ENCODE peak calls at places on chromosomes 6 and 20, in nine cellular contexts. One of them, this sample, is unnamed.

GRCh38 chr20:51366155-51366886 is 176.2 kb downstream of the NFATC2 start:
- DNase-seq in CD8-positive, alpha-beta T cell: no peak
- DNase-seq in fibroblast of lung: peak
- DNase-seq in body of pancreas: peak
- DNase-seq in testis: no peak
- DNase-seq in mesendoderm: peak
- DNase-seq in breast epithelium: no peak
- DNase-seq in heart right ventricle: peak
- DNase-seq in SK-N-SH: no peak
- DNase-seq in this sample: no peak

GRCh38 chr20:20832715-20833114 is 120.3 kb upstream of the RALGAPA2 start:
- DNase-seq in mesendoderm: no peak
- DNase-seq in breast epithelium: no peak
- DNase-seq in body of pancreas: no peak
- DNase-seq in CD8-positive, alpha-beta T cell: no peak
- DNase-seq in SK-N-SH: no peak
- DNase-seq in testis: no peak
- DNase-seq in heart right ventricle: no peak
- DNase-seq in fibroblast of lung: no peak
- DNase-seq in this sample: no peak

GRCh38 chr20:41394081-41394480 is 27.5 kb upstream of the EMILIN3 start:
- DNase-seq in CD8-positive, alpha-beta T cell: no peak
- DNase-seq in SK-N-SH: no peak
- DNase-seq in fibroblast of lung: no peak
- DNase-seq in testis: no peak
- DNase-seq in body of pancreas: no peak
- DNase-seq in breast epithelium: no peak
- DNase-seq in mesendoderm: no peak
- DNase-seq in heart right ventricle: no peak
- DNase-seq in this sample: no peak

GRCh38 chr6:27617700-27618689 is 145.1 kb upstream of the ZNF184 start:
- DNase-seq in fibroblast of lung: peak
- DNase-seq in heart right ventricle: no peak
- DNase-seq in body of pancreas: no peak
- DNase-seq in mesendoderm: peak
- DNase-seq in CD8-positive, alpha-beta T cell: no peak
- DNase-seq in breast epithelium: no peak
- DNase-seq in testis: no peak
- DNase-seq in SK-N-SH: no peak
- DNase-seq in this sample: no peak

GRCh38 chr6:72826744-72827438 is 205.0 kb downstream of the KCNQ5 start:
- DNase-seq in fibroblast of lung: peak
- DNase-seq in body of pancreas: no peak
- DNase-seq in breast epithelium: no peak
- DNase-seq in heart right ventricle: no peak
- DNase-seq in testis: no peak
- DNase-seq in SK-N-SH: no peak
- DNase-seq in CD8-positive, alpha-beta T cell: no peak
- DNase-seq in mesendoderm: no peak
- DNase-seq in this sample: no peak

GRCh38 chr6:116022841-116023380 is 37.8 kb downstream of the FRK start:
- DNase-seq in SK-N-SH: no peak
- DNase-seq in fibroblast of lung: peak
- DNase-seq in testis: no peak
- DNase-seq in breast epithelium: no peak
- DNase-seq in body of pancreas: no peak
- DNase-seq in heart right ventricle: no peak
- DNase-seq in CD8-positive, alpha-beta T cell: no peak
- DNase-seq in mesendoderm: no peak
- DNase-seq in this sample: no peak

GRCh38 chr6:1917628-1918371 is 308.1 kb downstream of the FOXC1 start:
- DNase-seq in heart right ventricle: no peak
- DNase-seq in fibroblast of lung: peak
- DNase-seq in mesendoderm: peak
- DNase-seq in testis: no peak
- DNase-seq in CD8-positive, alpha-beta T cell: no peak
- DNase-seq in body of pancreas: peak
- DNase-seq in SK-N-SH: no peak
- DNase-seq in breast epithelium: peak
- DNase-seq in this sample: no peak

GRCh38 chr20:57215826-57216471 is 50.5 kb downstream of the BMP7 start:
- DNase-seq in heart right ventricle: no peak
- DNase-seq in mesendoderm: no peak
- DNase-seq in fibroblast of lung: no peak
- DNase-seq in breast epithelium: no peak
- DNase-seq in SK-N-SH: no peak
- DNase-seq in body of pancreas: no peak
- DNase-seq in testis: no peak
- DNase-seq in CD8-positive, alpha-beta T cell: no peak
- DNase-seq in this sample: no peak

GRCh38 chr20:6265204-6265904 is 142.5 kb upstream of the FERMT1 start:
- DNase-seq in heart right ventricle: peak
- DNase-seq in mesendoderm: peak
- DNase-seq in fibroblast of lung: peak
- DNase-seq in breast epithelium: no peak
- DNase-seq in CD8-positive, alpha-beta T cell: no peak
- DNase-seq in body of pancreas: peak
- DNase-seq in testis: no peak
- DNase-seq in SK-N-SH: peak
- DNase-seq in this sample: no peak

GRCh38 chr6:166045173-166045957 is 122.3 kb downstream of the TBXT start:
- DNase-seq in fibroblast of lung: peak
- DNase-seq in testis: no peak
- DNase-seq in heart right ventricle: no peak
- DNase-seq in CD8-positive, alpha-beta T cell: no peak
- DNase-seq in SK-N-SH: no peak
- DNase-seq in body of pancreas: no peak
- DNase-seq in breast epithelium: no peak
- DNase-seq in mesendoderm: no peak
- DNase-seq in this sample: no peak

GRCh38 chr6:15480546-15480945 is 182.3 kb downstream of the DTNBP1 start:
- DNase-seq in fibroblast of lung: no peak
- DNase-seq in heart right ventricle: no peak
- DNase-seq in mesendoderm: no peak
- DNase-seq in breast epithelium: no peak
- DNase-seq in testis: no peak
- DNase-seq in SK-N-SH: no peak
- DNase-seq in CD8-positive, alpha-beta T cell: no peak
- DNase-seq in body of pancreas: no peak
- DNase-seq in this sample: no peak

GRCh38 chr6:106165885-106166485 is 79.8 kb downstream of the PRDM1 start:
- DNase-seq in CD8-positive, alpha-beta T cell: no peak
- DNase-seq in fibroblast of lung: peak
- DNase-seq in body of pancreas: no peak
- DNase-seq in testis: no peak
- DNase-seq in breast epithelium: no peak
- DNase-seq in heart right ventricle: no peak
- DNase-seq in mesendoderm: no peak
- DNase-seq in SK-N-SH: no peak
- DNase-seq in this sample: no peak

GRCh38 chr6:75693534-75693933 is 55.5 kb upstream of the MYO6 start:
- DNase-seq in CD8-positive, alpha-beta T cell: no peak
- DNase-seq in breast epithelium: no peak
- DNase-seq in fibroblast of lung: peak
- DNase-seq in heart right ventricle: no peak
- DNase-seq in body of pancreas: no peak
- DNase-seq in testis: no peak
- DNase-seq in mesendoderm: no peak
- DNase-seq in SK-N-SH: no peak
- DNase-seq in this sample: no peak

GRCh38 chr6:168515376-168515775 is 74.4 kb downstream of the SMOC2 start:
- DNase-seq in body of pancreas: no peak
- DNase-seq in breast epithelium: no peak
- DNase-seq in testis: no peak
- DNase-seq in heart right ventricle: no peak
- DNase-seq in fibroblast of lung: no peak
- DNase-seq in SK-N-SH: no peak
- DNase-seq in CD8-positive, alpha-beta T cell: no peak
- DNase-seq in mesendoderm: peak
- DNase-seq in this sample: no peak

GRCh38 chr6:115570326-115570725 is 490.4 kb downstream of the FRK start:
- DNase-seq in testis: no peak
- DNase-seq in SK-N-SH: no peak
- DNase-seq in heart right ventricle: no peak
- DNase-seq in fibroblast of lung: peak
- DNase-seq in mesendoderm: no peak
- DNase-seq in breast epithelium: no peak
- DNase-seq in CD8-positive, alpha-beta T cell: no peak
- DNase-seq in body of pancreas: no peak
- DNase-seq in this sample: no peak

DNA sequence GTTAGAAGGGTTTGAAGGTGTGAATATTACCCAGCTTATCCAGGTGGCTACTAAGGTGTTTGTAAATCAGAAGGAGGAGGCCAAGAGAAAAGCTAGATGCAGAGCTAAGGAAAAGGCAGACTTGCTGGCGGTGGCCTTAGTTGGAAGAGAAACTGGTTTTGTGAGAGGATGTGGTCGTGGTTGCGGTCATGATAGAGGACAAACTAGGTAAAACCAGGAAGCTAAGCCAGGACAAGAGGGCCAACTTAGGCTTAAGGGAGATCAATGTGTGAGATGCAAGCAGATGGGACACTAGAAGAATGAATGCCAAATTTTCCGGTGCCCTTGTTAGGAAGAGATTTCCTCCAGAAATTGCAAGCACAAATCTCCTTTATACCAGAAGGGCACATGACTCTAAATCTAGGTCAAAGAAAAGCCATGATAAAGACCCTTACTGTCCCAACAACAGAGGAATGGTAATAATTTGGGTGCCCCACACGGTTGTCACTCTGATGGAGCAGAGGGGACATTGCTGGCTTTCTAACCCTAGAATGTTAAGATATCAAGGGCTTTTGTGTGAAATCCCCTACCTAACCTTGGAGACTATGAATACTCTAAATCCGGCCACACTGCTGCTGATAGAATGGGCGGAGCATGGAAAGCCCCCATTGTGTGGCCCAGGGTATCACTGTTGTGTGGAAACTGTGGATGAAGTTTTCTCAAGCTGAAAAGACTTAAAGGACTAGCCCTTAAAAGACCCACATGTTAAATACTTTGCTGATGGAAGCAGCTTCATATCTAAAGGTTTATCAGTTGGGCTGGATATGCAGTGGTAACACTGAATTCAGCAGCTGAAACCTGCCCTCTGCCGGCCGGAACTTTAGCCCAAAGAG is 7.8 kb downstream of the IL22RA2 start:
- DNase-seq in testis: no peak
- DNase-seq in SK-N-SH: peak
- DNase-seq in body of pancreas: peak
- DNase-seq in CD8-positive, alpha-beta T cell: no peak
- DNase-seq in heart right ventricle: no peak
- DNase-seq in mesendoderm: no peak
- DNase-seq in breast epithelium: no peak
- DNase-seq in fibroblast of lung: no peak
- DNase-seq in this sample: no peak
- H3K27ac ChIP-seq in testis: no peak
- H3K27ac ChIP-seq in SK-N-SH: no peak
- H3K27ac ChIP-seq in body of pancreas: no peak
- H3K27ac ChIP-seq in CD8-positive, alpha-beta T cell: no peak
- H3K27ac ChIP-seq in heart right ventricle: no peak
- H3K27ac ChIP-seq in mesendoderm: no peak
- H3K27ac ChIP-seq in breast epithelium: peak
- H3K27ac ChIP-seq in fibroblast of lung: no peak
- H3K27ac ChIP-seq in this sample: no peak

GRCh38 chr6:33217681-33218080 is 9.4 kb downstream of the RING1 start:
- DNase-seq in breast epithelium: no peak
- DNase-seq in fibroblast of lung: no peak
- DNase-seq in SK-N-SH: no peak
- DNase-seq in heart right ventricle: no peak
- DNase-seq in mesendoderm: no peak
- DNase-seq in CD8-positive, alpha-beta T cell: no peak
- DNase-seq in body of pancreas: no peak
- DNase-seq in testis: no peak
- DNase-seq in this sample: no peak
- H3K27ac ChIP-seq in breast epithelium: no peak
- H3K27ac ChIP-seq in fibroblast of lung: no peak
- H3K27ac ChIP-seq in SK-N-SH: no peak
- H3K27ac ChIP-seq in heart right ventricle: no peak
- H3K27ac ChIP-seq in mesendoderm: no peak
- H3K27ac ChIP-seq in CD8-positive, alpha-beta T cell: no peak
- H3K27ac ChIP-seq in body of pancreas: no peak
- H3K27ac ChIP-seq in testis: no peak
- H3K27ac ChIP-seq in this sample: no peak

DNA sequence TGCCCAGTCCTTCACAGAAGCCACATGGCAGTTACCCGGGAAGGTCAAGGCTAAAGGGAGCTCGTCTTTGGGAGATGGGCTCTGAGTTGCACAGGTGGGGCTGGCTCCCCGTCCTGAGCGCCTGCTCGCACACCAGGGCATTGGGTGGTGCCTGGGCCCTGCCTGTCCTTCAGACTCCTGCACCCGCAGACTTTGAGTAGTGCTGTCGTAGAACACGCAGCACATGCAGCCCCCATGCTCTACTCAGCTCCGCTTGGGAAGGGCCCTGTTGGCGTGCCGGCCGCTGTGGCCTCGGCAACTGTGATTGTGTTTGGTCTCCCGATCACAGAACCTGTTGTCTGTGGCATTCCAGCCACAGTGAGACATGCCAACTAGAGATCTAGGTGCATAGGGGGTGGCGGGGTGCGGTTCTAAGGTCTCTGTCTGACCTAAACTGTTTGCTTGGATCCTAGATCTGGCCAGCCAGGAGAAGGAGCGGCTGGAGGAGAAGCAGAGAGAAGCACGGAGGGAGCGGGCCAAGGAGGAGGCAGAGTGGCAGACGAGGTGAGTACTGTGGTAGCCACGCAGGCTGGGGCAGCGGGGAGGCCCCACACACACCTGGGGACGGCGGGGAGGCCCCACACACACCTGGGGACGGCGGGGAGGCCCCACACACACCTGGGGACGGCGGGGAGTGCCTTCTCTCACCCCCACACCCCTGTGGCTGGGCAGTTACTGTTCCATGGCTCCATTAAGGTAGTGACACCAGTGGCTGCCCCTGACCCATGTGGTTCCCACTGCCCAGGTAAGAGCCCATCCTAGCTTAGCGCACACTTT is 11.3 kb upstream of the ADRM1 start:
- DNase-seq in body of pancreas: no peak
- DNase-seq in fibroblast of lung: no peak
- DNase-seq in mesendoderm: no peak
- DNase-seq in breast epithelium: no peak
- DNase-seq in testis: no peak
- DNase-seq in heart right ventricle: no peak
- DNase-seq in CD8-positive, alpha-beta T cell: no peak
- DNase-seq in SK-N-SH: no peak
- DNase-seq in this sample: no peak
- H3K27ac ChIP-seq in body of pancreas: no peak
- H3K27ac ChIP-seq in fibroblast of lung: no peak
- H3K27ac ChIP-seq in mesendoderm: no peak
- H3K27ac ChIP-seq in breast epithelium: no peak
- H3K27ac ChIP-seq in testis: no peak
- H3K27ac ChIP-seq in heart right ventricle: no peak
- H3K27ac ChIP-seq in CD8-positive, alpha-beta T cell: no peak
- H3K27ac ChIP-seq in SK-N-SH: no peak
- H3K27ac ChIP-seq in this sample: no peak

DNA sequence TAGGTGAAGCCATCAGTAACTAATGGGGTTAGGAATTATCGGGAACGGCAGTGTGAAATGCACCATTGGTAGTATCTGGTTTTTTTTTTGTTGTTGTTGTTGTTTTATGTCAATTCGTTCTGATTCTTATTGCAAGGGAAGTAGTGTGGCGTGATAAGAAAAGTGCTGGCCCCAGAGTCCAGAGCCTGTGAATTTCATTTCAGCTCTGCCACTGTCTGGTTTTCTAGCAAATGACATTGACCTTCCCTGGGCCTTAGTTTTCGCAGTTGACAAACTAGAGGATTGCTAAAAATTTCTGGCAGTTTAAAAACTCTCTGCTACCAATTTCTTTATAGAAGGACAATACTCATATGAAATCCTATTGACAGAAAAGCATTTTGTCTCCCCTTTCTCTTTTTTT is 161.6 kb downstream of the AIG1 start:
- DNase-seq in mesendoderm: no peak
- DNase-seq in fibroblast of lung: no peak
- DNase-seq in CD8-positive, alpha-beta T cell: no peak
- DNase-seq in heart right ventricle: no peak
- DNase-seq in SK-N-SH: peak
- DNase-seq in body of pancreas: no peak
- DNase-seq in testis: no peak
- DNase-seq in breast epithelium: no peak
- DNase-seq in this sample: peak
- H3K27ac ChIP-seq in mesendoderm: no peak
- H3K27ac ChIP-seq in fibroblast of lung: no peak
- H3K27ac ChIP-seq in CD8-positive, alpha-beta T cell: no peak
- H3K27ac ChIP-seq in heart right ventricle: peak
- H3K27ac ChIP-seq in SK-N-SH: no peak
- H3K27ac ChIP-seq in body of pancreas: no peak
- H3K27ac ChIP-seq in testis: no peak
- H3K27ac ChIP-seq in breast epithelium: no peak
- H3K27ac ChIP-seq in this sample: peak